ENCODE peak calls at places on chromosomes 1 and 21, in four cellular contexts. R, W, Q and F are unnamed samples.

GRCh38 chr1:154729031-154729442 is 121.1 kb upstream of the ADAR start:
- DNase-seq in R (no peak), W (peak; percentile 53), Q (peak; percentile 72), F (no peak)

GRCh38 chr1:89754518-89754917 is 66.3 kb upstream of the LRRC8D start:
- DNase-seq in R (no peak), W (peak; percentile 70), Q (peak; percentile 85), F (no peak)

GRCh38 chr21:37936010-37936785 is 19.9 kb upstream of the KCNJ6 start:
- DNase-seq in R (no peak), W (no peak), Q (no peak), F (no peak)

GRCh38 chr1:199172286-199173124 is 533.7 kb downstream of the PTPRC start:
- DNase-seq in R (no peak), W (no peak), Q (no peak), F (no peak)

GRCh38 chr1:205662135-205662725 is 18.1 kb downstream of the SLC45A3 start:
- DNase-seq in R (no peak), W (no peak), Q (no peak), F (no peak)

GRCh38 chr1:35505911-35506798 is 51.0 kb downstream of the KIAA0319L start:
- DNase-seq in R (no peak), W (peak; percentile 82), Q (peak; percentile 81), F (no peak)

GRCh38 chr1:176691251-176692228 is 228.6 kb downstream of the PAPPA2 start:
- DNase-seq in R (no peak), W (peak; percentile 60), Q (peak; percentile 42), F (peak; percentile 39)

GRCh38 chr1:231684333-231685244 is 58.0 kb downstream of the DISC1 start:
- DNase-seq in R (no peak), W (no peak), Q (no peak), F (no peak)

GRCh38 chr1:69319287-69319686 is 248.4 kb upstream of the LRRC7 start:
- DNase-seq in R (no peak), W (no peak), Q (no peak), F (no peak)

GRCh38 chr1:9822897-9823692 is 670 bp downstream of the CLSTN1 start:
- DNase-seq in R (peak; percentile 63), W (peak; percentile 19), Q (peak; percentile 32), F (no peak)

GRCh38 chr1:98389809-98390208 is 271.7 kb upstream of the SNX7 start:
- DNase-seq in R (no peak), W (peak; percentile 82), Q (peak; percentile 50), F (no peak)

GRCh38 chr1:43644558-43644957 is 5.4 kb upstream of the KDM4A start:
- DNase-seq in R (no peak), W (no peak), Q (no peak), F (no peak)

GRCh38 chr1:27951396-27951795 is 8.4 kb upstream of the XKR8 start:
- DNase-seq in R (no peak), W (no peak), Q (no peak), F (no peak)

GRCh38 chr1:27098447-27099153 is 56.3 kb downstream of the SLC9A1 start:
- DNase-seq in R (no peak), W (peak; percentile 27), Q (no peak), F (no peak)

GRCh38 chr1:172909606-172910326 is 141.0 kb downstream of the TNFSF18 start:
- DNase-seq in R (no peak), W (peak; percentile 96), Q (peak; percentile 87), F (no peak)

GRCh38 chr1:21665711-21666571 is 3.2 kb downstream of the RAP1GAP start:
- DNase-seq in R (no peak), W (peak; percentile 25), Q (no peak), F (no peak)

GRCh38 chr1:198155253-198155652 is 1.5 kb upstream of the NEK7 start:
- DNase-seq in R (no peak), W (peak; percentile 79), Q (peak; percentile 68), F (no peak)

GRCh38 chr21:16742116-16742515 is 770.7 kb upstream of the CXADR start:
- DNase-seq in R (no peak), W (no peak), Q (peak; percentile 15), F (no peak)

GRCh38 chr1:229440821-229441537 is 7.1 kb upstream of the ACTA1 start:
- DNase-seq in R (no peak), W (peak; percentile 42), Q (peak; percentile 71), F (no peak)

GRCh38 chr1:1809489-1809888 is 31.2 kb upstream of the NADK start:
- DNase-seq in R (no peak), W (no peak), Q (no peak), F (no peak)

GRCh38 chr1:112735752-112736151 is 20.6 kb upstream of the PPM1J start:
- DNase-seq in R (no peak), W (peak; percentile 67), Q (peak; percentile 35), F (no peak)

GRCh38 chr1:913491-914252 is 10.1 kb upstream of the SAMD11 start:
- DNase-seq in R (peak; percentile 42), W (no peak), Q (no peak), F (no peak)

GRCh38 chr21:46421191-46421750 is 37.4 kb upstream of the DIP2A start:
- DNase-seq in R (peak; percentile 53), W (no peak), Q (no peak), F (no peak)